ENCODE peak calls at places on chromosomes 2 and 18, in seven cellular contexts. P is AG20443, K is lower leg skin, G is heart left ventricle, I is hepatocyte, C is cardiac muscle cell, T is mesothelial cell of epicardium. Q is an unnamed sample.

GRCh38 chr2:231483398-231484329 is 19.4 kb upstream of the NCL start:
- DNase-seq in P (peak), C (peak), K (no peak), I (no peak), G (peak), T (no peak), Q (peak)

GRCh38 chr2:187453078-187453641 is 5.1 kb upstream of the CALCRL start:
- DNase-seq in P (peak), T (no peak), C (peak), K (no peak), I (peak), G (no peak), Q (peak)

GRCh38 chr2:92073815-92074548 is 2797.2 kb upstream of the TEKT4 start:
- DNase-seq in G (peak), K (no peak), T (no peak), I (no peak), P (peak), C (no peak), Q (no peak)

GRCh38 chr18:50694147-50694546 is 125.7 kb downstream of the MRO start:
- DNase-seq in G (no peak), I (no peak), K (no peak), C (no peak), P (no peak), T (no peak), Q (no peak)

GRCh38 chr2:26352892-26353291 is 6.3 kb upstream of the ADGRF3 start:
- DNase-seq in C (no peak), G (no peak), I (no peak), K (no peak), P (peak), T (no peak), Q (peak)

GRCh38 chr2:36403675-36404230 is 48.2 kb downstream of the CRIM1 start:
- DNase-seq in P (peak), G (no peak), T (no peak), C (no peak), K (no peak), I (no peak), Q (peak)

GRCh38 chr2:28274911-28275685 is 117.6 kb upstream of the FOSL2 start:
- DNase-seq in T (no peak), C (peak), I (peak), P (peak), K (peak), G (no peak), Q (peak)

GRCh38 chr2:69169990-69170389 is 157.0 kb downstream of the ANTXR1 start:
- DNase-seq in P (no peak), C (no peak), G (no peak), K (no peak), I (no peak), T (no peak), Q (peak)

GRCh38 chr2:100757621-100758394 is 62.1 kb upstream of the NPAS2 start:
- DNase-seq in P (peak), G (no peak), K (peak), T (no peak), C (peak), I (peak), Q (peak)

GRCh38 chr2:73004466-73004865 is 67.0 kb downstream of the SFXN5 start:
- DNase-seq in K (no peak), I (no peak), P (no peak), T (no peak), G (no peak), C (no peak), Q (no peak)

GRCh38 chr2:219175928-219176817 is 552 bp downstream of the CNPPD1 start:
- DNase-seq in K (peak), C (peak), P (peak), G (peak), T (no peak), I (peak), Q (peak)

GRCh38 chr18:40094441-40094840 is 1860.6 kb upstream of the PIK3C3 start:
- DNase-seq in T (no peak), P (no peak), G (no peak), K (no peak), C (no peak), I (no peak), Q (no peak)

GRCh38 chr2:127645395-127646291 is at the start of gene GPR17:
- DNase-seq in C (no peak), P (no peak), K (no peak), I (peak), T (no peak), G (peak), Q (no peak)

GRCh38 chr2:132497591-132497990 is 81.0 kb downstream of the GPR39 start:
- DNase-seq in P (no peak), T (no peak), C (no peak), G (no peak), K (no peak), I (no peak), Q (peak)

GRCh38 chr2:108927936-108928659 is 60.9 kb downstream of the EDAR start:
- DNase-seq in P (peak), I (peak), G (no peak), C (peak), T (no peak), K (no peak), Q (peak)

GRCh38 chr2:148860037-148860436 is 15.0 kb upstream of the KIF5C start:
- DNase-seq in I (no peak), C (no peak), T (no peak), K (no peak), P (no peak), G (no peak), Q (no peak)

GRCh38 chr2:30225131-30225762 is 6.1 kb upstream of the LBH start:
- DNase-seq in I (peak), C (peak), P (peak), K (no peak), G (peak), T (no peak), Q (peak)

GRCh38 chr2:239728751-239729150 is 296.4 kb downstream of the NDUFA10 start:
- DNase-seq in G (peak), C (no peak), P (no peak), T (no peak), I (no peak), K (no peak), Q (no peak)

GRCh38 chr18:183769-184168 is 25.4 kb downstream of the USP14 start:
- DNase-seq in K (no peak), P (peak), I (no peak), G (no peak), C (peak), T (no peak), Q (no peak)

GRCh38 chr18:60176271-60176670 is 196.3 kb downstream of the MC4R start:
- DNase-seq in C (peak), P (no peak), K (no peak), I (no peak), G (no peak), T (no peak), Q (no peak)

Q was measured in ELR.